ENCODE peak calls at places on chromosomes 4 and X, in five cellular contexts. One of them, this sample, is unnamed.
A peak's percentile ranks its signal among the peaks of the same experiment; 100 is the strongest.

GRCh38 chr4:112214397-112215264 is 17.0 kb upstream of the AP1AR start:
- DNase-seq in A549: peak; percentile 29
- DNase-seq in HepG2: peak; percentile 51
- DNase-seq in K562: peak; percentile 34
- DNase-seq in GM12878: no peak
- DNase-seq in this sample: peak; percentile 56

GRCh38 chr4:58807843-58808605 is 1697.8 kb upstream of the IGFBP7 start:
- DNase-seq in GM12878: no peak
- DNase-seq in A549: peak; percentile 61
- DNase-seq in HepG2: no peak
- DNase-seq in K562: no peak
- DNase-seq in this sample: no peak

GRCh38 chrX:7316280-7316679 is 168.3 kb upstream of the PUDP start:
- DNase-seq in HepG2: no peak
- DNase-seq in A549: no peak
- DNase-seq in K562: no peak
- DNase-seq in GM12878: no peak
- DNase-seq in this sample: no peak

GRCh38 chrX:12548746-12549145 is 242.5 kb upstream of the PRPS2 start:
- DNase-seq in A549: peak; percentile 19
- DNase-seq in GM12878: no peak
- DNase-seq in K562: no peak
- DNase-seq in HepG2: no peak
- DNase-seq in this sample: no peak

GRCh38 chr4:24091632-24092240 is 201.9 kb upstream of the PPARGC1A start:
- DNase-seq in A549: no peak
- DNase-seq in HepG2: peak; percentile 3
- DNase-seq in GM12878: no peak
- DNase-seq in K562: no peak
- DNase-seq in this sample: no peak

GRCh38 chrX:145405012-145405411 is 157.7 kb downstream of the SPANXN1 start:
- DNase-seq in HepG2: peak; percentile 1
- DNase-seq in A549: peak; percentile 24
- DNase-seq in GM12878: no peak
- DNase-seq in K562: peak; percentile 18
- DNase-seq in this sample: peak; percentile 29

GRCh38 chrX:134512566-134512965 is 52.6 kb downstream of the HPRT1 start:
- DNase-seq in HepG2: peak; percentile 25
- DNase-seq in A549: peak; percentile 48
- DNase-seq in GM12878: no peak
- DNase-seq in K562: no peak
- DNase-seq in this sample: no peak

GRCh38 chr4:150818661-150819060 is 196.4 kb downstream of the LRBA start:
- DNase-seq in K562: no peak
- DNase-seq in HepG2: no peak
- DNase-seq in GM12878: no peak
- DNase-seq in A549: no peak
- DNase-seq in this sample: no peak

GRCh38 chrX:112642349-112642748 is 37.4 kb downstream of the LHFPL1 start:
- DNase-seq in K562: peak; percentile 18
- DNase-seq in A549: peak; percentile 46
- DNase-seq in GM12878: no peak
- DNase-seq in HepG2: peak; percentile 11
- DNase-seq in this sample: peak; percentile 39

GRCh38 chrX:133402042-133402453 is 13.2 kb downstream of the GPC4 start:
- DNase-seq in HepG2: no peak
- DNase-seq in K562: no peak
- DNase-seq in GM12878: no peak
- DNase-seq in A549: no peak
- DNase-seq in this sample: no peak

GRCh38 chrX:10781847-10782530 is 161.6 kb upstream of the MID1 start:
- DNase-seq in K562: no peak
- DNase-seq in HepG2: no peak
- DNase-seq in A549: no peak
- DNase-seq in GM12878: no peak
- DNase-seq in this sample: no peak

GRCh38 chr4:166502660-166503059 is 629.6 kb downstream of the TLL1 start:
- DNase-seq in GM12878: no peak
- DNase-seq in K562: no peak
- DNase-seq in A549: no peak
- DNase-seq in HepG2: no peak
- DNase-seq in this sample: no peak

GRCh38 chr4:166498541-166498940 is 625.5 kb downstream of the TLL1 start:
- DNase-seq in GM12878: no peak
- DNase-seq in A549: no peak
- DNase-seq in K562: no peak
- DNase-seq in HepG2: no peak
- DNase-seq in this sample: no peak

GRCh38 chr4:166506051-166506450 is 633.0 kb downstream of the TLL1 start:
- DNase-seq in GM12878: no peak
- DNase-seq in HepG2: no peak
- DNase-seq in A549: no peak
- DNase-seq in K562: no peak
- DNase-seq in this sample: no peak

GRCh38 chr4:166499820-166500219 is 626.8 kb downstream of the TLL1 start:
- DNase-seq in A549: no peak
- DNase-seq in GM12878: peak; percentile 5
- DNase-seq in K562: no peak
- DNase-seq in HepG2: no peak
- DNase-seq in this sample: no peak

DNA sequence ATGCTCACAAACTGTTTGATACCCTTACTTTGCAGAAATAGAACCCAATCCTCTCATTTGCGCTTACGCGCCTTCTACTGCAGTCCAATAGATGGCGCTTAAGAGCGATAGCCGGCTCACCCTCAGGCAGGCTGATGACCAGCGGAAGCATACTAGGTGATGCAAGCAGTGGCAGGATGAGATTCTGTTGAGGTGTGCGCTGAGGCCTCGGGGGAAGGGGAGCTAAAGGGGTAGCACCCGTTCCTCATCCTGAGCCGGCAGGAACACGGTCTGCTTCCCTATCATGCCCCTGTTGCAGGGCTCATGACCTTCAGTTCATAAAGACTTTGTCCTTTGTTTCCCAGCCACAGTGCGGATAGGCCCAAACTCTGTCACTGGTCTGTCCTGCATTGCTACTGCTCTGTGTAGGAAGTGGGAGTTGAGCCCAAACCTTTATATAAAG is 628.9 kb downstream of the TLL1 start:
- DNase-seq in HepG2: peak; percentile 40
- DNase-seq in K562: no peak
- DNase-seq in GM12878: no peak
- DNase-seq in A549: peak; percentile 52
- DNase-seq in this sample: peak; percentile 38
- TF ChIP-seq MAX in HepG2: no peak
- TF ChIP-seq MAX in K562: no peak
- TF ChIP-seq MAX in GM12878: no peak
- TF ChIP-seq MAX in A549: no peak
- TF ChIP-seq MAX in this sample: no peak

DNA sequence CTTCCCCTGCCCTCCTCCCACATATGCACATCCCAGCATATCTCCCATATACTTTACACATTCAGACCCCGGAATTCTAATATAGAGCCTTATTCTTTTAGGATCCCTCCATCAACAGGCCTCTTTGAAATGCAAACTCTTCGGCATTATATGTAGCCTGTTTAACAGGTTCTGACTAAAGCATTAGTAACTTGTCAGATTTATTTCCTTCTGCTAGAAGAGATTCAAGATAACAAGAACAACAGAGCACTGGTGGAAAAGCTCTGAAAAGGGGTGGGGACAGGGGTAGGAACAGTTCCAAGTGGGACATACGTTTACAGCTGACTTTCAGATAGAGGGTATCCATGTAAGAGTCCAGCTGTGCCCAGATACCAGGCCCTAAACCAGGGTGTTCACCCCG is 31.7 kb upstream of the PRPS1 start:
- DNase-seq in GM12878: no peak
- DNase-seq in A549: no peak
- DNase-seq in HepG2: no peak
- DNase-seq in K562: no peak
- DNase-seq in this sample: no peak
- TF ChIP-seq USF2 in GM12878: no peak
- TF ChIP-seq USF2 in A549: no peak
- TF ChIP-seq USF2 in HepG2: no peak
- TF ChIP-seq USF2 in K562: no peak
- TF ChIP-seq USF2 in this sample: no peak

DNA sequence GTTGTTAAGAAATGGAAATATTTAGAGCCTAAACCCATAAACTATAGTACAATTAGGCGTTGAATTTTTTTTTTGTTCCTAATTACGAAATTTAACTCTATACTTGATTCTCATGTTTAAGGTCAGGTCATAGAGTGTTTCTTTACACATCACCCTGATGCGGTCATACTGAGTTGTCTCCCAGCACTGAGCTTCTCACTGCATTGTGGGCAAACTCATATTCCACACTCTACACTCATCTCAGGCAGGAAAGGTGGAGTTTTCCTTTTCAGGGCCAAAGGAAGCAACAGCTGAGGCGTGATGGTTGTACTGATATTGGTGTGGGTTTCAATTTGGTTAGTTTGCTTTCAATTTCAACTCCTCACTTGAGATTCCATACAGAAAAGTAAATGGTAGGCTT is 75.4 kb downstream of the FAT4 start:
- DNase-seq in GM12878: no peak
- DNase-seq in K562: no peak
- DNase-seq in A549: no peak
- DNase-seq in HepG2: no peak
- DNase-seq in this sample: no peak
- TF ChIP-seq REST in GM12878: no peak
- TF ChIP-seq REST in K562: no peak
- TF ChIP-seq REST in A549: no peak
- TF ChIP-seq REST in HepG2: no peak
- TF ChIP-seq REST in this sample: no peak

GRCh38 chr4:80188457-80188800 is 8.9 kb upstream of the PRDM8 start:
- DNase-seq in A549: no peak
- DNase-seq in GM12878: no peak
- DNase-seq in K562: no peak
- DNase-seq in HepG2: no peak
- DNase-seq in this sample: no peak

GRCh38 chr4:80189581-80189955 is 7.7 kb upstream of the PRDM8 start:
- DNase-seq in GM12878: no peak
- DNase-seq in A549: no peak
- DNase-seq in K562: no peak
- DNase-seq in HepG2: no peak
- DNase-seq in this sample: no peak

GRCh38 chr4:80187677-80188076 is 9.6 kb upstream of the PRDM8 start:
- DNase-seq in K562: no peak
- DNase-seq in HepG2: no peak
- DNase-seq in GM12878: no peak
- DNase-seq in A549: no peak
- DNase-seq in this sample: no peak

GRCh38 chr4:80189956-80190671 is 7.2 kb upstream of the PRDM8 start:
- DNase-seq in A549: no peak
- DNase-seq in K562: no peak
- DNase-seq in GM12878: no peak
- DNase-seq in HepG2: no peak
- DNase-seq in this sample: no peak

DNA sequence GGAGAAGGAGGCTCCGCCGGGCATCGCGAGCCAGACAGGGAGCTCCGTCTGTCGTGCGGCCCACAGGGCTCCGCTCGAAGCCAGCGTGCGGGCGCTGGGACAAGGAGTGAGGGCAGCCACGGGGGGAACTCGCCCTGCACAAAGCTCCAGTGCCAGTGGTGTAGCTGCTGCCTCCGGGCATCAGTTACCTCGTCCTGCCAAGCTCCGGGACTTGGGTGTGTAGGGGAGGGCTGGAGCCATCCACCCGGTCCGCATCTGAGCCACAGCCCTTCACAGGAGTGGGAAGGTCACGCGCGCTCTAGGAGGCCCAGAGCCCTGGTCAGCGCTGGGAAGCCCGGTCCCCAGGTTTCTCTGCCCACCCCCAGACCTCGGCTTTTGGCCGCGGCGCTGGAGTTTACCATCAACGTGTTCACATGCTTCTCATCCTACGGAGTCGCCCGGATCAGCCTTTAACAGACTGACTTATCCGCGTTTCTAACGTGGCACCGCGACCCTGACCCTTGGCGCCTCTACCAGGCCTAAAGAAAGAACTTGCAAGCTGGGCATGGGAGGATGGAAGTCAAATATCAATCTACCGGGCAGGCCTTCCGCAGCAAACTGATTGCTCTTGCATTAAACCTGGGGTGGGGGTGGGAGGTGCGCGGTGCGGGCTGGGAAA is 8.4 kb upstream of the PRDM8 start:
- DNase-seq in A549: no peak
- DNase-seq in HepG2: no peak
- DNase-seq in K562: no peak
- DNase-seq in GM12878: no peak
- DNase-seq in this sample: no peak
- TF ChIP-seq MAX in A549: no peak
- TF ChIP-seq MAX in HepG2: no peak
- TF ChIP-seq MAX in K562: no peak
- TF ChIP-seq MAX in GM12878: no peak
- TF ChIP-seq MAX in this sample: no peak

GRCh38 chr4:2647403-2648158 is 108.6 kb downstream of the TNIP2 start:
- DNase-seq in GM12878: no peak
- DNase-seq in K562: no peak
- DNase-seq in HepG2: no peak
- DNase-seq in A549: no peak
- DNase-seq in this sample: no peak
- TF ChIP-seq USF2 in GM12878: no peak
- TF ChIP-seq USF2 in K562: no peak
- TF ChIP-seq USF2 in HepG2: no peak
- TF ChIP-seq USF2 in A549: no peak
- TF ChIP-seq USF2 in this sample: no peak

GRCh38 chrX:71532078-71532752 is 689 bp upstream of the OGT start:
- DNase-seq in A549: peak; percentile 12
- DNase-seq in GM12878: no peak
- DNase-seq in HepG2: no peak
- DNase-seq in K562: no peak
- DNase-seq in this sample: no peak
- TF ChIP-seq REST in A549: no peak
- TF ChIP-seq REST in GM12878: no peak
- TF ChIP-seq REST in HepG2: no peak
- TF ChIP-seq REST in K562: no peak
- TF ChIP-seq REST in this sample: no peak

GRCh38 chr4:167774646-167775045 is 317.7 kb upstream of the ANXA10 start:
- DNase-seq in A549: no peak
- DNase-seq in HepG2: no peak
- DNase-seq in GM12878: no peak
- DNase-seq in K562: no peak
- DNase-seq in this sample: no peak
- TF ChIP-seq MAX in A549: no peak
- TF ChIP-seq MAX in HepG2: no peak
- TF ChIP-seq MAX in GM12878: no peak
- TF ChIP-seq MAX in K562: no peak
- TF ChIP-seq MAX in this sample: no peak

DNA sequence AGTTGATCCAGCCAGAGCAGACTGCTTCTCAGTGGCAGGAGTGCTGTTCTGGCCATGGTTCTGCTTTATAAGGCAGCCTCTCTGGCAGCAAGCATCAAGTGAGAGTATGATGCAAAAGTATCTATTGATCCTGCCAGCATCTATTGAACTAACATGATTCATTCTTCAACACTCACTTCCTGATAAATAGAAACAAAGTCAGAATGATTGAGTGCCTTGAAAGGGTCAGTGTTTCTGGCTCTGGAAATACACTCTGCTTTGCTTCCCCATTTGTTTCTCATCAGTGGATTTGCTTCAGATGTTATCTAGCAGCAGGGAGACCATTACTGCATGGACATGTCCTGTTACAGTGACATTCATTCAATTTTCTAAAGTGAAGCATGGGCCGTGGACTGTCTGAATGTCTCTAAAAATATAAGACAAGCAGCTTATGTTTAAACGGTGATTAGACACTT is 66.2 kb upstream of the FRAS1 start:
- DNase-seq in A549: no peak
- DNase-seq in HepG2: peak; percentile 36
- DNase-seq in GM12878: no peak
- DNase-seq in K562: no peak
- DNase-seq in this sample: peak; percentile 75
- TF ChIP-seq USF2 in A549: no peak
- TF ChIP-seq USF2 in HepG2: no peak
- TF ChIP-seq USF2 in GM12878: no peak
- TF ChIP-seq USF2 in K562: no peak
- TF ChIP-seq USF2 in this sample: no peak